ENCODE peak calls at places on chromosomes 3 and 15, in six cellular contexts. One of them, this sample, is unnamed.

GRCh38 chr15:92772626-92773244 is 117.2 kb upstream of the FAM174B start:
- DNase-seq in HT1080: no peak
- DNase-seq in AG09309: no peak
- DNase-seq in activated CD8-positive, alpha-beta memory T cell treated with anti-CD3 and anti-CD28 coated beads, Interleukin-2, amount 50 U/mL, for 4 hours: no peak
- DNase-seq in skeletal muscle cell: no peak
- DNase-seq in left cardiac atrium: no peak
- DNase-seq in this sample: no peak

GRCh38 chr3:136602818-136603217 is 149.4 kb downstream of the STAG1 start:
- DNase-seq in left cardiac atrium: no peak
- DNase-seq in skeletal muscle cell: no peak
- DNase-seq in AG09309: no peak
- DNase-seq in HT1080: no peak
- DNase-seq in activated CD8-positive, alpha-beta memory T cell treated with anti-CD3 and anti-CD28 coated beads, Interleukin-2, amount 50 U/mL, for 4 hours: no peak
- DNase-seq in this sample: no peak

GRCh38 chr3:50126287-50127211 is 28.6 kb upstream of the SEMA3F start:
- DNase-seq in AG09309: no peak
- DNase-seq in HT1080: no peak
- DNase-seq in skeletal muscle cell: no peak
- DNase-seq in left cardiac atrium: peak; percentile 20
- DNase-seq in activated CD8-positive, alpha-beta memory T cell treated with anti-CD3 and anti-CD28 coated beads, Interleukin-2, amount 50 U/mL, for 4 hours: no peak
- DNase-seq in this sample: peak; percentile 79

GRCh38 chr3:143525408-143525807 is 322.9 kb downstream of the SLC9A9 start:
- DNase-seq in HT1080: no peak
- DNase-seq in activated CD8-positive, alpha-beta memory T cell treated with anti-CD3 and anti-CD28 coated beads, Interleukin-2, amount 50 U/mL, for 4 hours: no peak
- DNase-seq in skeletal muscle cell: peak; percentile 97
- DNase-seq in left cardiac atrium: no peak
- DNase-seq in AG09309: no peak
- DNase-seq in this sample: peak; percentile 13

GRCh38 chr15:77026501-77027110 is 31.7 kb downstream of the PSTPIP1 start:
- DNase-seq in skeletal muscle cell: no peak
- DNase-seq in AG09309: no peak
- DNase-seq in left cardiac atrium: peak; percentile 12
- DNase-seq in activated CD8-positive, alpha-beta memory T cell treated with anti-CD3 and anti-CD28 coated beads, Interleukin-2, amount 50 U/mL, for 4 hours: peak; percentile 9
- DNase-seq in HT1080: no peak
- DNase-seq in this sample: no peak

GRCh38 chr3:51934139-51934850 is 7.4 kb downstream of the RRP9 start:
- DNase-seq in HT1080: no peak
- DNase-seq in left cardiac atrium: no peak
- DNase-seq in activated CD8-positive, alpha-beta memory T cell treated with anti-CD3 and anti-CD28 coated beads, Interleukin-2, amount 50 U/mL, for 4 hours: no peak
- DNase-seq in AG09309: no peak
- DNase-seq in skeletal muscle cell: no peak
- DNase-seq in this sample: no peak

GRCh38 chr3:173938159-173938558 is 540.6 kb downstream of the NLGN1 start:
- DNase-seq in AG09309: peak; percentile 10
- DNase-seq in left cardiac atrium: no peak
- DNase-seq in HT1080: peak; percentile 68
- DNase-seq in skeletal muscle cell: no peak
- DNase-seq in activated CD8-positive, alpha-beta memory T cell treated with anti-CD3 and anti-CD28 coated beads, Interleukin-2, amount 50 U/mL, for 4 hours: no peak
- DNase-seq in this sample: no peak

GRCh38 chr15:86044981-86045380 is 34.7 kb upstream of the AGBL1 start:
- DNase-seq in AG09309: no peak
- DNase-seq in left cardiac atrium: no peak
- DNase-seq in skeletal muscle cell: no peak
- DNase-seq in activated CD8-positive, alpha-beta memory T cell treated with anti-CD3 and anti-CD28 coated beads, Interleukin-2, amount 50 U/mL, for 4 hours: no peak
- DNase-seq in HT1080: no peak
- DNase-seq in this sample: no peak

GRCh38 chr3:153970735-153971347 is 150.3 kb upstream of the ARHGEF26 start:
- DNase-seq in AG09309: no peak
- DNase-seq in left cardiac atrium: no peak
- DNase-seq in activated CD8-positive, alpha-beta memory T cell treated with anti-CD3 and anti-CD28 coated beads, Interleukin-2, amount 50 U/mL, for 4 hours: no peak
- DNase-seq in skeletal muscle cell: no peak
- DNase-seq in HT1080: peak; percentile 53
- DNase-seq in this sample: peak; percentile 24

GRCh38 chr3:50323614-50324199 is 1.2 kb upstream of the HYAL2 start:
- DNase-seq in activated CD8-positive, alpha-beta memory T cell treated with anti-CD3 and anti-CD28 coated beads, Interleukin-2, amount 50 U/mL, for 4 hours: no peak
- DNase-seq in AG09309: no peak
- DNase-seq in left cardiac atrium: peak; percentile 85
- DNase-seq in HT1080: no peak
- DNase-seq in skeletal muscle cell: no peak
- DNase-seq in this sample: no peak

GRCh38 chr3:128076465-128076782 is 24.2 kb downstream of the SEC61A1 start:
- DNase-seq in activated CD8-positive, alpha-beta memory T cell treated with anti-CD3 and anti-CD28 coated beads, Interleukin-2, amount 50 U/mL, for 4 hours: no peak
- DNase-seq in HT1080: no peak
- DNase-seq in left cardiac atrium: no peak
- DNase-seq in AG09309: no peak
- DNase-seq in skeletal muscle cell: no peak
- DNase-seq in this sample: no peak

GRCh38 chr3:133888739-133889340 is 6.8 kb downstream of the RAB6B start:
- DNase-seq in skeletal muscle cell: no peak
- DNase-seq in AG09309: no peak
- DNase-seq in activated CD8-positive, alpha-beta memory T cell treated with anti-CD3 and anti-CD28 coated beads, Interleukin-2, amount 50 U/mL, for 4 hours: no peak
- DNase-seq in HT1080: no peak
- DNase-seq in left cardiac atrium: no peak
- DNase-seq in this sample: peak; percentile 1

GRCh38 chr15:52527898-52528464 is 699 bp downstream of the MYO5A start:
- DNase-seq in AG09309: no peak
- DNase-seq in skeletal muscle cell: no peak
- DNase-seq in activated CD8-positive, alpha-beta memory T cell treated with anti-CD3 and anti-CD28 coated beads, Interleukin-2, amount 50 U/mL, for 4 hours: peak; percentile 59
- DNase-seq in HT1080: peak; percentile 56
- DNase-seq in left cardiac atrium: peak; percentile 32
- DNase-seq in this sample: peak; percentile 49

GRCh38 chr3:39344746-39345344 is 15.3 kb downstream of the CCR8 start:
- DNase-seq in activated CD8-positive, alpha-beta memory T cell treated with anti-CD3 and anti-CD28 coated beads, Interleukin-2, amount 50 U/mL, for 4 hours: no peak
- DNase-seq in skeletal muscle cell: no peak
- DNase-seq in HT1080: no peak
- DNase-seq in left cardiac atrium: no peak
- DNase-seq in AG09309: no peak
- DNase-seq in this sample: no peak

GRCh38 chr3:195895078-195895899 is 13.1 kb downstream of the TNK2 start:
- DNase-seq in HT1080: peak; percentile 74
- DNase-seq in activated CD8-positive, alpha-beta memory T cell treated with anti-CD3 and anti-CD28 coated beads, Interleukin-2, amount 50 U/mL, for 4 hours: peak; percentile 52
- DNase-seq in left cardiac atrium: peak; percentile 48
- DNase-seq in skeletal muscle cell: no peak
- DNase-seq in AG09309: no peak
- DNase-seq in this sample: peak; percentile 74

GRCh38 chr3:171982829-171983228 is 56.5 kb upstream of the FNDC3B start:
- DNase-seq in left cardiac atrium: no peak
- DNase-seq in AG09309: no peak
- DNase-seq in HT1080: peak; percentile 47
- DNase-seq in activated CD8-positive, alpha-beta memory T cell treated with anti-CD3 and anti-CD28 coated beads, Interleukin-2, amount 50 U/mL, for 4 hours: no peak
- DNase-seq in skeletal muscle cell: no peak
- DNase-seq in this sample: peak; percentile 44

GRCh38 chr3:194876403-194877165 is 190.9 kb downstream of the FAM43A start:
- DNase-seq in HT1080: no peak
- DNase-seq in left cardiac atrium: no peak
- DNase-seq in skeletal muscle cell: no peak
- DNase-seq in AG09309: no peak
- DNase-seq in activated CD8-positive, alpha-beta memory T cell treated with anti-CD3 and anti-CD28 coated beads, Interleukin-2, amount 50 U/mL, for 4 hours: no peak
- DNase-seq in this sample: no peak

GRCh38 chr15:91258436-91258779 is 158.4 kb downstream of the SV2B start:
- DNase-seq in HT1080: peak; percentile 47
- DNase-seq in skeletal muscle cell: no peak
- DNase-seq in activated CD8-positive, alpha-beta memory T cell treated with anti-CD3 and anti-CD28 coated beads, Interleukin-2, amount 50 U/mL, for 4 hours: no peak
- DNase-seq in left cardiac atrium: no peak
- DNase-seq in AG09309: no peak
- DNase-seq in this sample: peak; percentile 12

GRCh38 chr3:165279471-165279870 is 83.3 kb upstream of the SLITRK3 start:
- DNase-seq in HT1080: no peak
- DNase-seq in skeletal muscle cell: no peak
- DNase-seq in AG09309: no peak
- DNase-seq in activated CD8-positive, alpha-beta memory T cell treated with anti-CD3 and anti-CD28 coated beads, Interleukin-2, amount 50 U/mL, for 4 hours: no peak
- DNase-seq in left cardiac atrium: no peak
- DNase-seq in this sample: no peak

GRCh38 chr3:163560459-163560858 is 1517.8 kb downstream of the SI start:
- DNase-seq in HT1080: no peak
- DNase-seq in skeletal muscle cell: no peak
- DNase-seq in activated CD8-positive, alpha-beta memory T cell treated with anti-CD3 and anti-CD28 coated beads, Interleukin-2, amount 50 U/mL, for 4 hours: no peak
- DNase-seq in left cardiac atrium: no peak
- DNase-seq in AG09309: no peak
- DNase-seq in this sample: no peak

GRCh38 chr15:36688310-36689102 is 109.1 kb downstream of the CDIN1 start:
- DNase-seq in HT1080: peak; percentile 8
- DNase-seq in left cardiac atrium: no peak
- DNase-seq in activated CD8-positive, alpha-beta memory T cell treated with anti-CD3 and anti-CD28 coated beads, Interleukin-2, amount 50 U/mL, for 4 hours: no peak
- DNase-seq in skeletal muscle cell: no peak
- DNase-seq in AG09309: no peak
- DNase-seq in this sample: peak; percentile 25

GRCh38 chr15:56866798-56867197 is 51.6 kb upstream of the TCF12 start:
- DNase-seq in left cardiac atrium: no peak
- DNase-seq in skeletal muscle cell: no peak
- DNase-seq in AG09309: no peak
- DNase-seq in activated CD8-positive, alpha-beta memory T cell treated with anti-CD3 and anti-CD28 coated beads, Interleukin-2, amount 50 U/mL, for 4 hours: no peak
- DNase-seq in HT1080: peak; percentile 29
- DNase-seq in this sample: no peak

GRCh38 chr15:31471731-31472430 is 145.2 kb downstream of the KLF13 start:
- DNase-seq in activated CD8-positive, alpha-beta memory T cell treated with anti-CD3 and anti-CD28 coated beads, Interleukin-2, amount 50 U/mL, for 4 hours: no peak
- DNase-seq in AG09309: peak; percentile 75
- DNase-seq in HT1080: peak; percentile 56
- DNase-seq in skeletal muscle cell: peak; percentile 68
- DNase-seq in left cardiac atrium: no peak
- DNase-seq in this sample: peak; percentile 89

GRCh38 chr15:101651753-101652097 is 456 bp downstream of the TM2D3 start:
- DNase-seq in activated CD8-positive, alpha-beta memory T cell treated with anti-CD3 and anti-CD28 coated beads, Interleukin-2, amount 50 U/mL, for 4 hours: no peak
- DNase-seq in AG09309: no peak
- DNase-seq in HT1080: no peak
- DNase-seq in left cardiac atrium: no peak
- DNase-seq in skeletal muscle cell: no peak
- DNase-seq in this sample: no peak

GRCh38 chr3:55446860-55447259 is 40.2 kb downstream of the WNT5A start:
- DNase-seq in AG09309: no peak
- DNase-seq in left cardiac atrium: no peak
- DNase-seq in HT1080: no peak
- DNase-seq in activated CD8-positive, alpha-beta memory T cell treated with anti-CD3 and anti-CD28 coated beads, Interleukin-2, amount 50 U/mL, for 4 hours: no peak
- DNase-seq in skeletal muscle cell: no peak
- DNase-seq in this sample: no peak

GRCh38 chr3:79405183-79405582 is 362.6 kb downstream of the ROBO1 start:
- DNase-seq in left cardiac atrium: no peak
- DNase-seq in AG09309: no peak
- DNase-seq in skeletal muscle cell: no peak
- DNase-seq in HT1080: no peak
- DNase-seq in activated CD8-positive, alpha-beta memory T cell treated with anti-CD3 and anti-CD28 coated beads, Interleukin-2, amount 50 U/mL, for 4 hours: no peak
- DNase-seq in this sample: no peak